ENCODE peak calls at places on chromosomes 11 and 22, in four cellular contexts. P is fibroblast of villous mesenchyme, M is progenitor cell of endocrine pancreas, G is fibroblast of mammary gland. I is an unnamed sample.

GRCh38 chr11:30725645-30726195 is 139.6 kb upstream of the MPPED2 start:
- DNase-seq in P (no peak), G (no peak), M (no peak), I (no peak)

GRCh38 chr22:49160261-49161001 is 667.2 kb downstream of the BRD1 start:
- DNase-seq in P (no peak), G (no peak), M (no peak), I (no peak)

GRCh38 chr11:57378166-57378565 is 2.8 kb downstream of the PRG3 start:
- DNase-seq in P (peak), G (peak), M (no peak), I (no peak)

GRCh38 chr11:110971110-110971509 is 258.9 kb upstream of the ARHGAP20 start:
- DNase-seq in P (peak), G (peak), M (no peak), I (no peak)

GRCh38 chr11:70871881-70872280 is 380.5 kb downstream of the SHANK2 start:
- DNase-seq in M (no peak), G (peak), P (peak), I (no peak)

GRCh38 chr22:44802071-44802700 is 49.8 kb downstream of the ARHGAP8 start:
- DNase-seq in G (no peak), M (no peak), P (no peak), I (no peak)

GRCh38 chr11:126157326-126158030 is 54.0 kb downstream of the RPUSD4 start:
- DNase-seq in P (no peak), M (no peak), G (no peak), I (no peak)

GRCh38 chr11:11230802-11231562 is 122.1 kb downstream of the CSNK2A3 start:
- DNase-seq in M (no peak), G (no peak), P (no peak), I (peak)

GRCh38 chr22:44352378-44353062 is 39.8 kb upstream of the SHISAL1 start:
- DNase-seq in M (no peak), P (no peak), G (no peak), I (peak)

GRCh38 chr22:43263645-43264514 is 76.9 kb upstream of the TTLL12 start:
- DNase-seq in G (peak), M (no peak), P (peak), I (no peak)

GRCh38 chr11:93236741-93237675 is 39.2 kb upstream of the SLC36A4 start:
- DNase-seq in M (no peak), P (peak), G (peak), I (peak)

GRCh38 chr11:10809373-10810199 is 860 bp upstream of the EIF4G2 start:
- DNase-seq in G (peak), P (peak), M (no peak), I (peak)

GRCh38 chr11:17719940-17720795 is 797 bp downstream of the MYOD1 start:
- DNase-seq in G (peak), M (no peak), P (peak), I (peak)

GRCh38 chr22:41758231-41758630 is 42.2 kb upstream of the CCDC134 start:
- DNase-seq in M (no peak), G (no peak), P (no peak), I (no peak)

GRCh38 chr11:79028214-79028613 is 412.6 kb downstream of the TENM4 start:
- DNase-seq in M (no peak), P (no peak), G (no peak), I (no peak)

GRCh38 chr11:116687458-116688201 is 85.2 kb downstream of the BUD13 start:
- DNase-seq in G (no peak), P (no peak), M (no peak), I (no peak)

GRCh38 chr11:492416-493226 is 14.4 kb downstream of the RNH1 start:
- DNase-seq in M (no peak), G (no peak), P (no peak), I (no peak)

GRCh38 chr22:45318558-45319318 is 9.0 kb downstream of the FAM118A start:
- DNase-seq in M (no peak), G (peak), P (peak), I (no peak)

GRCh38 chr11:3226846-3227567 is 5.2 kb downstream of the MRGPRE start:
- DNase-seq in M (no peak), G (no peak), P (no peak), I (no peak)

GRCh38 chr11:48025293-48025982 is 45.1 kb downstream of the PTPRJ start:
- DNase-seq in G (no peak), P (no peak), M (no peak), I (no peak)

GRCh38 chr11:82794490-82794889 is 60.8 kb upstream of the FAM181B start:
- DNase-seq in M (no peak), G (no peak), P (no peak), I (no peak)

GRCh38 chr11:87351671-87352070 is 313.9 kb downstream of the TMEM135 start:
- DNase-seq in G (no peak), M (no peak), P (no peak), I (no peak)

GRCh38 chr11:70567680-70568503 is 169.6 kb downstream of the CTTN start:
- DNase-seq in P (peak), G (peak), M (no peak), I (peak)

GRCh38 chr11:65640483-65641207 is 2.7 kb downstream of the SIPA1 start:
- DNase-seq in P (no peak), M (no peak), G (no peak), I (no peak)

GRCh38 chr11:103537904-103538502 is 428.8 kb downstream of the DYNC2H1 start:
- DNase-seq in M (no peak), P (peak), G (peak), I (no peak)

GRCh38 chr11:33179431-33179830 is 18.2 kb upstream of the CSTF3 start:
- DNase-seq in G (no peak), M (no peak), P (no peak), I (no peak)

GRCh38 chr11:92227233-92227593 is 2.6 kb downstream of the FAT3 start:
- DNase-seq in P (no peak), M (no peak), G (no peak), I (peak)

GRCh38 chr11:58647141-58647699 is 24.8 kb downstream of the CNTF start:
- DNase-seq in P (no peak), G (no peak), M (no peak), I (no peak)

GRCh38 chr11:79342236-79342635 is 98.6 kb downstream of the TENM4 start:
- DNase-seq in G (no peak), P (no peak), M (no peak), I (no peak)

GRCh38 chr11:114162719-114163123 is 103.2 kb downstream of the ZBTB16 start:
- DNase-seq in P (peak), G (peak), M (no peak), I (no peak)

GRCh38 chr11:12042215-12042676 is 33.8 kb upstream of the DKK3 start:
- DNase-seq in G (peak), P (peak), M (no peak), I (no peak)

GRCh38 chr11:123062158-123062891 is 389 bp upstream of the HSPA8 start:
- DNase-seq in G (peak), P (peak), M (peak), I (peak)

GRCh38 chr11:64000740-64001514 is 14.7 kb downstream of the OTUB1 start:
- DNase-seq in P (no peak), M (no peak), G (no peak), I (peak)

GRCh38 chr11:134030853-134031252 is 38.0 kb upstream of the JAM3 start:
- DNase-seq in M (no peak), P (no peak), G (no peak), I (no peak)
- TF ChIP-seq CTCF in M (peak), P (peak), G (no peak), I (peak)

GRCh38 chr11:129895126-129896041 is at the start of gene NFRKB:
- DNase-seq in M (peak), P (peak), G (peak), I (peak)
- TF ChIP-seq CTCF in M (no peak), P (no peak), G (no peak), I (no peak)

GRCh38 chr11:95767498-95767897 is 22.1 kb downstream of the FAM76B start:
- DNase-seq in P (peak), G (peak), M (no peak), I (no peak)
- TF ChIP-seq CTCF in P (no peak), G (no peak), M (no peak), I (no peak)

GRCh38 chr22:20456064-20456721 is 18.6 kb upstream of the SCARF2 start:
- DNase-seq in P (peak), G (peak), M (peak), I (peak)
- TF ChIP-seq CTCF in P (peak), G (peak), M (peak), I (peak)

GRCh38 chr22:25898707-25899365 is 156.8 kb downstream of the MYO18B start:
- DNase-seq in P (no peak), M (no peak), G (peak), I (no peak)
- TF ChIP-seq CTCF in P (no peak), M (peak), G (no peak), I (peak)

DNA sequence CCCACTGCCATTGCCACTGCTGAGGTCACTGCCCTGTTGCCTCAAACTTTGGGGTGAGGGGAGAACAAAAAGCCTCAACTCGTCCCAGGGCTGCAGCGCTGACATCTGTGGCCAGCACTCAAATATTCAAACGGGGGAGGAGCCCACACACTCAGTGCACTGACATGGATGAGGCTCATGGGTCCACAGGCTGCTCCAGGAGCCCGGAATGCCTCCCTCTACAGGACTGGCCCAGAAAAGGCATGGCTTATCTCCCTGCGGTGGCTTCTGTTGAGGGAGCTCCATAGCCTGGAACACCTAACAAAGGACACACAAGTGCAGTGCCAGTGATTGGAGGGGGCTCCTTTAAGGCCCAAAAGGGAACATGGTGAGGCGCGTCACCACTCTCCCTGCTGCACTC is 341.1 kb upstream of the LUZP2 start:
- DNase-seq in G (no peak), P (no peak), M (no peak), I (no peak)
- TF ChIP-seq CTCF in G (no peak), P (no peak), M (peak), I (no peak)

I was measured in glutamatergic neuron.